ENCODE peak calls at places on chromosomes 5 and 9, in four cellular contexts. H, T, D and I are unnamed samples.

GRCh38 chr5:164504141-164504772 is 998.8 kb downstream of the MAT2B start:
- DNase-seq in T (peak), H (no peak), D (peak), I (peak)

GRCh38 chr5:131536211-131536826 is 98.7 kb downstream of the RAPGEF6 start:
- DNase-seq in H (no peak), T (no peak), D (peak), I (peak)

GRCh38 chr5:179257190-179257741 is 88.0 kb downstream of the ADAMTS2 start:
- DNase-seq in D (peak), H (no peak), T (no peak), I (peak)

GRCh38 chr5:38500861-38501260 is 55.6 kb downstream of the LIFR start:
- DNase-seq in D (peak), H (no peak), T (peak), I (peak)

GRCh38 chr9:19782005-19782404 is 6.8 kb downstream of the SLC24A2 start:
- DNase-seq in T (peak), H (no peak), D (no peak), I (peak)

GRCh38 chr5:88826959-88827585 is 55.9 kb downstream of the MEF2C start:
- DNase-seq in T (peak), H (no peak), D (peak), I (peak)

GRCh38 chr5:74919487-74919886 is 53.3 kb upstream of the FAM169A start:
- DNase-seq in H (no peak), D (peak), T (peak), I (peak)

GRCh38 chr5:139668064-139668880 is 20.1 kb downstream of the CXXC5 start:
- DNase-seq in T (no peak), H (peak), D (no peak), I (peak)

GRCh38 chr9:107465467-107466451 is 23.8 kb downstream of the KLF4 start:
- DNase-seq in H (no peak), T (peak), D (peak), I (peak)

GRCh38 chr5:38364825-38365224 is 106.5 kb downstream of the EGFLAM start:
- DNase-seq in D (no peak), T (no peak), H (no peak), I (no peak)